ENCODE peak calls at places on chromosome 14, in seven cellular contexts. Q is neuronal stem cell, Y is IMR-90, E is H9, O is mesenchymal stem cell, X is mesendoderm, M is H1. H is an unnamed sample.

GRCh38 chr14:28813810-28814209 is 47.2 kb downstream of the FOXG1 start:
- DNase-seq in Q (no peak), Y (no peak), E (no peak), O (no peak), X (no peak), M (no peak), H (no peak)

GRCh38 chr14:100525615-100526014 is 61.6 kb downstream of the BEGAIN start:
- DNase-seq in Q (no peak), Y (no peak), E (no peak), O (no peak), X (no peak), M (no peak), H (no peak)

GRCh38 chr14:22225526-22226133 is 363.4 kb downstream of the DAD1 start:
- DNase-seq in Q (no peak), Y (peak), E (no peak), O (peak), X (no peak), M (no peak), H (peak)

GRCh38 chr14:75489480-75489837 is 32.8 kb upstream of the BATF start:
- DNase-seq in Q (no peak), Y (no peak), E (no peak), O (no peak), X (no peak), M (peak), H (no peak)

GRCh38 chr14:68663385-68664076 is 129.3 kb downstream of the ZFP36L1 start:
- DNase-seq in Q (no peak), Y (peak), E (no peak), O (no peak), X (no peak), M (peak), H (no peak)

GRCh38 chr14:83023369-83023768 is 1489.7 kb upstream of the SEL1L start:
- DNase-seq in Q (no peak), Y (no peak), E (no peak), O (no peak), X (no peak), M (no peak), H (no peak)

GRCh38 chr14:99514552-99515300 is 33.5 kb downstream of the CCNK start:
- DNase-seq in Q (no peak), Y (no peak), E (peak), O (no peak), X (no peak), M (no peak), H (no peak)

GRCh38 chr14:34628681-34629135 is 1.2 kb downstream of the SNX6 start:
- DNase-seq in Q (no peak), Y (peak), E (no peak), O (peak), X (no peak), M (no peak), H (no peak)

GRCh38 chr14:103871596-103872480 is 24.5 kb upstream of the PPP1R13B start:
- DNase-seq in Q (peak), Y (no peak), E (peak), O (no peak), X (peak), M (peak), H (peak)

GRCh38 chr14:94394025-94394493 is 5.7 kb upstream of the SERPINA1 start:
- DNase-seq in Q (no peak), Y (no peak), E (no peak), O (no peak), X (no peak), M (no peak), H (no peak)

GRCh38 chr14:100552524-100553125 is 34.6 kb downstream of the BEGAIN start:
- DNase-seq in Q (no peak), Y (no peak), E (no peak), O (no peak), X (no peak), M (no peak), H (no peak)

GRCh38 chr14:54256156-54256555 is 140.7 kb upstream of the CDKN3 start:
- DNase-seq in Q (no peak), Y (no peak), E (no peak), O (no peak), X (no peak), M (no peak), H (no peak)

GRCh38 chr14:76918751-76919421 is 92.7 kb downstream of the LRRC74A start:
- DNase-seq in Q (no peak), Y (peak), E (peak), O (peak), X (peak), M (no peak), H (peak)

GRCh38 chr14:76922092-76922491 is 95.9 kb downstream of the LRRC74A start:
- DNase-seq in Q (no peak), Y (no peak), E (no peak), O (no peak), X (no peak), M (no peak), H (no peak)

GRCh38 chr14:76919431-76919810 is 93.2 kb downstream of the LRRC74A start:
- DNase-seq in Q (no peak), Y (no peak), E (no peak), O (no peak), X (no peak), M (no peak), H (peak)

GRCh38 chr14:76919811-76920571 is 93.8 kb downstream of the LRRC74A start:
- DNase-seq in Q (no peak), Y (peak), E (peak), O (peak), X (peak), M (no peak), H (peak)

GRCh38 chr14:76920572-76921175 is 94.5 kb downstream of the LRRC74A start:
- DNase-seq in Q (no peak), Y (no peak), E (peak), O (peak), X (peak), M (no peak), H (no peak)
- H3K9ac ChIP-seq in Q (peak), Y (peak), E (no peak), O (peak), X (no peak), M (no peak), H (no peak)

GRCh38 chr14:105064721-105065143 is 498 bp downstream of the GPR132 start:
- DNase-seq in Q (no peak), Y (peak), E (peak), O (peak), X (no peak), M (no peak), H (no peak)
- H3K4ac ChIP-seq in Q (no peak), Y (no peak), E (no peak), O (no peak), X (no peak), M (no peak), H (no peak)

DNA sequence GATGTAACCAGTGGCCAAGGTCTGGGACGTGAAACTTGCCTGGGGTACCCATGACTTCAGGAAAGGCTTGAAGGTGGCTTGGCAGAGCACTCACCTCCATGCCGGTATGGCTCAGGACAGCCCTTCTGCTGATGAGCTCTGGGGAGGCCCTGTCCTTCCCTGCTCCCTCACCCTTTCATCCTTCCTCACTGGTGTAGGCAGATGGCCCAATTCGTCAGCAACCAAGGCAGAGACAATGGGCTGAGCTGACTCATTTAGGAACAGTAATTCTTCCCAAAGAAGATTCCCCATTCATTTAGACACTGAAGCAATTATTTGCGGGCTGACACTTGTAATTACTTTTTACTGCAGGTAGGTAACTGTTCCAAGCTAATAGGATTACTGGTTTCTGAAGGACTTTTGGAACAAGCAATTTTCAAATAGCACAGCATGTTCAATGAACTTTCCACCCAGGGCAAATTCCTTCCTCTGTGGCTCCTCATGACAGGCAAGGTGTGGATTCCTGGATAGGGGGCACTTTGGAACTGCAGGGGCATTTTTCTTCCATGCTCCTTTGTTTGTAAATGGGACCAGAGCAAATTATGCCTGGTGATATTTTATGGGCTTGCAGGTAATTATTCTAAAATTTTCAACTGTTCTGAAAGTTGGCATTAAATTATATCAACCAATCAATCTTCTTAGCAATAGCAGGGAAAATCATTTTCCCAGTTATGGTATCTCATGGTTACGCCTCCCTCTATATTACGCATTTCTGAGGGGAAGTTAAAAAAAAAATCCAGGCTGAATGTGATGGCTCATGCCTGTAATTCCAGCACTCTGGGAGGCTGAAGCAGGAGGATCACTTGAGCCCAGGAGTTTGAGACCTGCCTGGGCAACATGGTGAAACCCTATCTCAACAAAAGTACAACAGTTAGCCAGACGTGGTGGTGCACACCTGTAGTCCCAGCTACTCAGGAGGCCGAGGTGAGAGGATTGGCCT is 24.1 kb upstream of the NRDE2 start:
- DNase-seq in Q (no peak), Y (no peak), E (no peak), O (no peak), X (peak), M (no peak), H (no peak)
- H4K8ac ChIP-seq in Q (no peak), Y (no peak), E (no peak), O (no peak), X (no peak), M (no peak), H (no peak)

GRCh38 chr14:32933623-32933942 is 5.1 kb upstream of the NPAS3 start:
- DNase-seq in Q (peak), Y (no peak), E (no peak), O (peak), X (peak), M (no peak), H (no peak)
- H3K9ac ChIP-seq in Q (peak), Y (no peak), E (no peak), O (peak), X (no peak), M (no peak), H (no peak)

H was measured in trophoblast cell.